ENCODE peak calls at places on chromosome 16, in nine cellular contexts. One of them, this sample, is unnamed.

GRCh38 chr16:82061861-82062525 is 26.9 kb downstream of the HSD17B2 start:
- DNase-seq in transverse colon: no peak
- DNase-seq in psoas muscle: no peak
- DNase-seq in PC-3: peak
- DNase-seq in fibroblast of mammary gland: peak
- DNase-seq in spleen: no peak
- DNase-seq in breast epithelium: no peak
- DNase-seq in PC-9: no peak
- DNase-seq in prostate gland: no peak
- DNase-seq in this sample: peak

GRCh38 chr16:15757630-15758251 is 99.1 kb downstream of the MYH11 start:
- DNase-seq in transverse colon: no peak
- DNase-seq in psoas muscle: no peak
- DNase-seq in PC-3: no peak
- DNase-seq in fibroblast of mammary gland: no peak
- DNase-seq in spleen: no peak
- DNase-seq in breast epithelium: no peak
- DNase-seq in PC-9: no peak
- DNase-seq in prostate gland: no peak
- DNase-seq in this sample: no peak

GRCh38 chr16:77223184-77223583 is 24.0 kb downstream of the SYCE1L start:
- DNase-seq in transverse colon: no peak
- DNase-seq in psoas muscle: no peak
- DNase-seq in PC-3: peak
- DNase-seq in fibroblast of mammary gland: no peak
- DNase-seq in spleen: no peak
- DNase-seq in breast epithelium: no peak
- DNase-seq in PC-9: no peak
- DNase-seq in prostate gland: no peak
- DNase-seq in this sample: no peak

GRCh38 chr16:82704369-82704768 is 77.6 kb downstream of the CDH13 start:
- DNase-seq in transverse colon: no peak
- DNase-seq in psoas muscle: no peak
- DNase-seq in PC-3: no peak
- DNase-seq in fibroblast of mammary gland: no peak
- DNase-seq in spleen: no peak
- DNase-seq in breast epithelium: no peak
- DNase-seq in PC-9: no peak
- DNase-seq in prostate gland: no peak
- DNase-seq in this sample: no peak

GRCh38 chr16:8996891-8997290 is 33.2 kb upstream of the USP7 start:
- DNase-seq in transverse colon: no peak
- DNase-seq in psoas muscle: no peak
- DNase-seq in PC-3: no peak
- DNase-seq in fibroblast of mammary gland: no peak
- DNase-seq in spleen: no peak
- DNase-seq in breast epithelium: no peak
- DNase-seq in PC-9: no peak
- DNase-seq in prostate gland: no peak
- DNase-seq in this sample: no peak

GRCh38 chr16:86682219-86682904 is 104.0 kb downstream of the FOXL1 start:
- DNase-seq in transverse colon: no peak
- DNase-seq in psoas muscle: no peak
- DNase-seq in PC-3: no peak
- DNase-seq in fibroblast of mammary gland: no peak
- DNase-seq in spleen: no peak
- DNase-seq in breast epithelium: no peak
- DNase-seq in PC-9: no peak
- DNase-seq in prostate gland: no peak
- DNase-seq in this sample: no peak

GRCh38 chr16:57134982-57135381 is 42.6 kb downstream of the CPNE2 start:
- DNase-seq in transverse colon: peak
- DNase-seq in psoas muscle: no peak
- DNase-seq in PC-3: peak
- DNase-seq in fibroblast of mammary gland: no peak
- DNase-seq in spleen: peak
- DNase-seq in breast epithelium: no peak
- DNase-seq in PC-9: no peak
- DNase-seq in prostate gland: no peak
- DNase-seq in this sample: no peak

GRCh38 chr16:47448830-47449575 is 11.9 kb downstream of the ITFG1 start:
- DNase-seq in transverse colon: no peak
- DNase-seq in psoas muscle: no peak
- DNase-seq in PC-3: no peak
- DNase-seq in fibroblast of mammary gland: no peak
- DNase-seq in spleen: no peak
- DNase-seq in breast epithelium: no peak
- DNase-seq in PC-9: no peak
- DNase-seq in prostate gland: no peak
- DNase-seq in this sample: no peak

GRCh38 chr16:66473654-66474519 is 46.8 kb downstream of the BEAN1 start:
- DNase-seq in transverse colon: no peak
- DNase-seq in psoas muscle: no peak
- DNase-seq in PC-3: peak
- DNase-seq in fibroblast of mammary gland: no peak
- DNase-seq in spleen: no peak
- DNase-seq in breast epithelium: no peak
- DNase-seq in PC-9: no peak
- DNase-seq in prostate gland: no peak
- DNase-seq in this sample: peak

GRCh38 chr16:52515068-52515671 is 31.8 kb downstream of the TOX3 start:
- DNase-seq in transverse colon: no peak
- DNase-seq in psoas muscle: no peak
- DNase-seq in PC-3: no peak
- DNase-seq in fibroblast of mammary gland: no peak
- DNase-seq in spleen: no peak
- DNase-seq in breast epithelium: no peak
- DNase-seq in PC-9: no peak
- DNase-seq in prostate gland: no peak
- DNase-seq in this sample: no peak

GRCh38 chr16:56743840-56744239 is 13.9 kb downstream of the NUP93 start:
- DNase-seq in transverse colon: no peak
- DNase-seq in psoas muscle: peak
- DNase-seq in PC-3: no peak
- DNase-seq in fibroblast of mammary gland: peak
- DNase-seq in spleen: no peak
- DNase-seq in breast epithelium: no peak
- DNase-seq in PC-9: no peak
- DNase-seq in prostate gland: no peak
- DNase-seq in this sample: no peak

GRCh38 chr16:69566437-69567030 is 768 bp downstream of the NFAT5 start:
- DNase-seq in transverse colon: peak
- DNase-seq in psoas muscle: peak
- DNase-seq in PC-3: peak
- DNase-seq in fibroblast of mammary gland: peak
- DNase-seq in spleen: peak
- DNase-seq in breast epithelium: peak
- DNase-seq in PC-9: peak
- DNase-seq in prostate gland: peak
- DNase-seq in this sample: peak

GRCh38 chr16:80804451-80805383 is at the start of gene CDYL2:
- DNase-seq in transverse colon: peak
- DNase-seq in psoas muscle: peak
- DNase-seq in PC-3: peak
- DNase-seq in fibroblast of mammary gland: no peak
- DNase-seq in spleen: peak
- DNase-seq in breast epithelium: no peak
- DNase-seq in PC-9: no peak
- DNase-seq in prostate gland: peak
- DNase-seq in this sample: peak

GRCh38 chr16:56475226-56475625 is 23.9 kb downstream of the OGFOD1 start:
- DNase-seq in transverse colon: no peak
- DNase-seq in psoas muscle: no peak
- DNase-seq in PC-3: no peak
- DNase-seq in fibroblast of mammary gland: no peak
- DNase-seq in spleen: no peak
- DNase-seq in breast epithelium: no peak
- DNase-seq in PC-9: no peak
- DNase-seq in prostate gland: no peak
- DNase-seq in this sample: no peak

GRCh38 chr16:48272837-48273421 is 25.6 kb upstream of the ABCC11 start:
- DNase-seq in transverse colon: no peak
- DNase-seq in psoas muscle: no peak
- DNase-seq in PC-3: no peak
- DNase-seq in fibroblast of mammary gland: no peak
- DNase-seq in spleen: no peak
- DNase-seq in breast epithelium: peak
- DNase-seq in PC-9: no peak
- DNase-seq in prostate gland: no peak
- DNase-seq in this sample: no peak

GRCh38 chr16:30902070-30902972 is 5.9 kb downstream of the CTF1 start:
- DNase-seq in transverse colon: peak
- DNase-seq in psoas muscle: peak
- DNase-seq in PC-3: peak
- DNase-seq in fibroblast of mammary gland: peak
- DNase-seq in spleen: peak
- DNase-seq in breast epithelium: peak
- DNase-seq in PC-9: peak
- DNase-seq in prostate gland: peak
- DNase-seq in this sample: peak
- TF ChIP-seq CTCF in transverse colon: peak
- TF ChIP-seq CTCF in psoas muscle: peak
- TF ChIP-seq CTCF in PC-3: no peak
- TF ChIP-seq CTCF in fibroblast of mammary gland: no peak
- TF ChIP-seq CTCF in spleen: peak
- TF ChIP-seq CTCF in breast epithelium: no peak
- TF ChIP-seq CTCF in PC-9: peak
- TF ChIP-seq CTCF in prostate gland: peak
- TF ChIP-seq CTCF in this sample: peak

GRCh38 chr16:70709961-70710360 is 24.1 kb upstream of the MTSS2 start:
- DNase-seq in transverse colon: no peak
- DNase-seq in psoas muscle: no peak
- DNase-seq in PC-3: no peak
- DNase-seq in fibroblast of mammary gland: no peak
- DNase-seq in spleen: peak
- DNase-seq in breast epithelium: no peak
- DNase-seq in PC-9: no peak
- DNase-seq in prostate gland: no peak
- DNase-seq in this sample: no peak
- H3K4me3 ChIP-seq in transverse colon: no peak
- H3K4me3 ChIP-seq in psoas muscle: no peak
- H3K4me3 ChIP-seq in PC-3: no peak
- H3K4me3 ChIP-seq in fibroblast of mammary gland: no peak
- H3K4me3 ChIP-seq in spleen: no peak
- H3K4me3 ChIP-seq in breast epithelium: no peak
- H3K4me3 ChIP-seq in PC-9: no peak
- H3K4me3 ChIP-seq in prostate gland: no peak
- H3K4me3 ChIP-seq in this sample: no peak

DNA sequence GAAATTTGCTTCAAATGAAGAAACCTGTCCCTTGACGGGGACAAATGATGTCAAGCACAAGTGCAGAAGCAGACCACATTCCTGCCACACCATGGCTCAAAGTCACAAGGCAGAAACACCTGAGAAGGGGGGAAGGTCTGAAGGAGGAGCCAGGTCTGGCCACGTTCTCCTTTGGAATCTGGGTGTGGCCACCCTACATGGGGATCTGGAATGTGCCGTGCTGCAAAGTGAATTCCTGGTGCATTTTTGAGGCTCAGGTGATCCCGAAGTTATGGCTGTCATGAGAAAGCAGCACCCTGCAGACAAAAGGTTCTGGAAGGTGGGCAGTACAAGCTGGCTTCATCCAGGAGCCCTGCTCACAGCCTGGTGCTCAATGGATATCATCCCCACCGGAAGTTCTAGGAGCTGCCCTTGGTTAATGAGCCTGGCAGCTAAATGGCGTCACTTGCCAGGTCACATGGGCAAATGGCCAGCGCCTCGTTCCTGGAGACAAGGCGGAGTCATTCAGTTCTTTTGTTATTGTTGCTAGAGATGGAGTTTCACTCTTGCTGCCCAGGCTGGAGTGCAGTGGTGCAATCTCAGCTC is 20.1 kb upstream of the ADCY9 start:
- DNase-seq in transverse colon: peak
- DNase-seq in psoas muscle: no peak
- DNase-seq in PC-3: peak
- DNase-seq in fibroblast of mammary gland: no peak
- DNase-seq in spleen: no peak
- DNase-seq in breast epithelium: peak
- DNase-seq in PC-9: peak
- DNase-seq in prostate gland: peak
- DNase-seq in this sample: peak
- TF ChIP-seq CTCF in transverse colon: no peak
- TF ChIP-seq CTCF in psoas muscle: no peak
- TF ChIP-seq CTCF in PC-3: no peak
- TF ChIP-seq CTCF in fibroblast of mammary gland: no peak
- TF ChIP-seq CTCF in spleen: no peak
- TF ChIP-seq CTCF in breast epithelium: peak
- TF ChIP-seq CTCF in PC-9: no peak
- TF ChIP-seq CTCF in prostate gland: peak
- TF ChIP-seq CTCF in this sample: peak

GRCh38 chr16:2197765-2198164 is 1.4 kb upstream of the CASKIN1 start:
- DNase-seq in transverse colon: no peak
- DNase-seq in psoas muscle: no peak
- DNase-seq in PC-3: no peak
- DNase-seq in fibroblast of mammary gland: no peak
- DNase-seq in spleen: no peak
- DNase-seq in breast epithelium: no peak
- DNase-seq in PC-9: no peak
- DNase-seq in prostate gland: no peak
- DNase-seq in this sample: no peak

GRCh38 chr16:2195316-2196161 is 866 bp downstream of the CASKIN1 start:
- DNase-seq in transverse colon: no peak
- DNase-seq in psoas muscle: no peak
- DNase-seq in PC-3: no peak
- DNase-seq in fibroblast of mammary gland: no peak
- DNase-seq in spleen: no peak
- DNase-seq in breast epithelium: no peak
- DNase-seq in PC-9: no peak
- DNase-seq in prostate gland: no peak
- DNase-seq in this sample: no peak

GRCh38 chr16:2198283-2198682 is 1.9 kb upstream of the CASKIN1 start:
- DNase-seq in transverse colon: no peak
- DNase-seq in psoas muscle: no peak
- DNase-seq in PC-3: no peak
- DNase-seq in fibroblast of mammary gland: no peak
- DNase-seq in spleen: no peak
- DNase-seq in breast epithelium: no peak
- DNase-seq in PC-9: no peak
- DNase-seq in prostate gland: no peak
- DNase-seq in this sample: no peak

GRCh38 chr16:2196162-2196980 is at the start of gene CASKIN1:
- DNase-seq in transverse colon: no peak
- DNase-seq in psoas muscle: no peak
- DNase-seq in PC-3: peak
- DNase-seq in fibroblast of mammary gland: no peak
- DNase-seq in spleen: no peak
- DNase-seq in breast epithelium: no peak
- DNase-seq in PC-9: no peak
- DNase-seq in prostate gland: no peak
- DNase-seq in this sample: no peak

DNA sequence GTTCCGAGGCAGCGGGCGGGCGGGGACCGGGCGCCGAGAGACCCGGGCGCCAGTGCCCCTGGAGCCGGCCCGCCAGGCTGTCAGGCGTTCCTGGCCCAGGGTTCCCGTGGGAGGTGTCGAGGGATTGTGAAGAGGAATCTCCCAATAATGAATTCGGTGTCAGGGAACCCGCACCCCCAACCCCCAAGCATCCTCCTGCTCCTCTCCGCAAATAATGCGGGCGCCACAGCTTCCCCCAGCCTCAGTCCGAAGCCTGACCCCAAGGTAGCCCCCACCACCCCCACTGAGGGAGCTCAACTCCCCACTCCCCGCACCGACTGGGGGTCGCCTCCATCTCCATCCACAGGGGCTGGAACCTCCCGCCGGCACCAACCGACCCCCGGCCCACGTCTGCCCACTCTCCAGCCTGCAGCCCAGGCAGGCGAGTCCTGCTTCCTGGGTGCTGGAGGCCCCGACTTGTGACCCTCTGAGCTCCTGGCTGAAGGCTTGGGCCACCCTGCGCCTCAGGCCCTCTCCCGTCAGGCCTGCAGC is 641 bp upstream of the CASKIN1 start:
- DNase-seq in transverse colon: no peak
- DNase-seq in psoas muscle: no peak
- DNase-seq in PC-3: no peak
- DNase-seq in fibroblast of mammary gland: no peak
- DNase-seq in spleen: no peak
- DNase-seq in breast epithelium: no peak
- DNase-seq in PC-9: no peak
- DNase-seq in prostate gland: no peak
- DNase-seq in this sample: no peak
- H3K4me3 ChIP-seq in transverse colon: no peak
- H3K4me3 ChIP-seq in psoas muscle: peak
- H3K4me3 ChIP-seq in PC-3: no peak
- H3K4me3 ChIP-seq in fibroblast of mammary gland: no peak
- H3K4me3 ChIP-seq in spleen: peak
- H3K4me3 ChIP-seq in breast epithelium: peak
- H3K4me3 ChIP-seq in PC-9: no peak
- H3K4me3 ChIP-seq in prostate gland: peak
- H3K4me3 ChIP-seq in this sample: no peak

This sample was measured in bronchial epithelial cell.